ENCODE peak calls at places on chromosome 18, in seven cellular contexts. One of them, this sample, is unnamed. For H3K4me1, the result is how much of the 10 kb centered on the place peaks cover.

GRCh38 chr18:27363918-27364317 is 178.8 kb upstream of the CHST9 start:
- DNase-seq in tibial artery: no peak
- DNase-seq in lower lobe of right lung: no peak
- DNase-seq in neural progenitor cell: no peak
- DNase-seq in neuronal stem cell: no peak
- DNase-seq in A673: peak
- DNase-seq in Peyer's patch: no peak
- DNase-seq in this sample: peak

GRCh38 chr18:43161528-43161927 is 46.0 kb upstream of the RIT2 start:
- DNase-seq in neuronal stem cell: no peak
- DNase-seq in tibial artery: no peak
- DNase-seq in A673: no peak
- DNase-seq in Peyer's patch: no peak
- DNase-seq in neural progenitor cell: no peak
- DNase-seq in lower lobe of right lung: no peak
- DNase-seq in this sample: no peak

GRCh38 chr18:10131036-10131774 is 217.4 kb downstream of the VAPA start:
- DNase-seq in lower lobe of right lung: no peak
- DNase-seq in neural progenitor cell: peak
- DNase-seq in Peyer's patch: no peak
- DNase-seq in tibial artery: no peak
- DNase-seq in neuronal stem cell: no peak
- DNase-seq in A673: no peak
- DNase-seq in this sample: peak

GRCh38 chr18:31273812-31274527 is 44.0 kb upstream of the DSG1 start:
- DNase-seq in A673: no peak
- DNase-seq in tibial artery: no peak
- DNase-seq in neuronal stem cell: no peak
- DNase-seq in Peyer's patch: no peak
- DNase-seq in lower lobe of right lung: no peak
- DNase-seq in neural progenitor cell: no peak
- DNase-seq in this sample: no peak

GRCh38 chr18:31671951-31672350 is 12.4 kb downstream of the B4GALT6 start:
- DNase-seq in lower lobe of right lung: no peak
- DNase-seq in A673: no peak
- DNase-seq in neural progenitor cell: no peak
- DNase-seq in Peyer's patch: no peak
- DNase-seq in neuronal stem cell: no peak
- DNase-seq in tibial artery: no peak
- DNase-seq in this sample: peak

GRCh38 chr18:79448621-79449020 is 52.9 kb downstream of the NFATC1 start:
- DNase-seq in neuronal stem cell: no peak
- DNase-seq in A673: no peak
- DNase-seq in tibial artery: no peak
- DNase-seq in lower lobe of right lung: no peak
- DNase-seq in neural progenitor cell: no peak
- DNase-seq in Peyer's patch: no peak
- DNase-seq in this sample: no peak

GRCh38 chr18:60248563-60249330 is 123.8 kb downstream of the MC4R start:
- DNase-seq in lower lobe of right lung: no peak
- DNase-seq in tibial artery: no peak
- DNase-seq in Peyer's patch: no peak
- DNase-seq in A673: peak
- DNase-seq in neuronal stem cell: no peak
- DNase-seq in neural progenitor cell: no peak
- DNase-seq in this sample: no peak

GRCh38 chr18:80190311-80190710 is 57.0 kb downstream of the PARD6G start:
- DNase-seq in Peyer's patch: no peak
- DNase-seq in A673: no peak
- DNase-seq in lower lobe of right lung: no peak
- DNase-seq in neural progenitor cell: no peak
- DNase-seq in tibial artery: no peak
- DNase-seq in neuronal stem cell: no peak
- DNase-seq in this sample: no peak

GRCh38 chr18:44924750-44925534 is 244.3 kb downstream of the SETBP1 start:
- DNase-seq in Peyer's patch: no peak
- DNase-seq in neuronal stem cell: no peak
- DNase-seq in tibial artery: no peak
- DNase-seq in neural progenitor cell: no peak
- DNase-seq in A673: no peak
- DNase-seq in lower lobe of right lung: no peak
- DNase-seq in this sample: no peak

GRCh38 chr18:13262839-13263691 is 44.5 kb downstream of the LDLRAD4 start:
- DNase-seq in Peyer's patch: no peak
- DNase-seq in neural progenitor cell: no peak
- DNase-seq in A673: no peak
- DNase-seq in neuronal stem cell: no peak
- DNase-seq in tibial artery: no peak
- DNase-seq in lower lobe of right lung: no peak
- DNase-seq in this sample: no peak

GRCh38 chr18:13264091-13264777 is 45.7 kb downstream of the LDLRAD4 start:
- DNase-seq in Peyer's patch: no peak
- DNase-seq in A673: no peak
- DNase-seq in neural progenitor cell: no peak
- DNase-seq in lower lobe of right lung: no peak
- DNase-seq in tibial artery: no peak
- DNase-seq in neuronal stem cell: no peak
- DNase-seq in this sample: no peak

GRCh38 chr18:13265901-13266207 is 47.3 kb downstream of the LDLRAD4 start:
- DNase-seq in neural progenitor cell: no peak
- DNase-seq in A673: no peak
- DNase-seq in Peyer's patch: no peak
- DNase-seq in neuronal stem cell: no peak
- DNase-seq in lower lobe of right lung: no peak
- DNase-seq in tibial artery: no peak
- DNase-seq in this sample: no peak

GRCh38 chr18:13266208-13267100 is 47.9 kb downstream of the LDLRAD4 start:
- DNase-seq in tibial artery: peak
- DNase-seq in neural progenitor cell: no peak
- DNase-seq in Peyer's patch: no peak
- DNase-seq in A673: no peak
- DNase-seq in neuronal stem cell: no peak
- DNase-seq in lower lobe of right lung: peak
- DNase-seq in this sample: no peak

DNA sequence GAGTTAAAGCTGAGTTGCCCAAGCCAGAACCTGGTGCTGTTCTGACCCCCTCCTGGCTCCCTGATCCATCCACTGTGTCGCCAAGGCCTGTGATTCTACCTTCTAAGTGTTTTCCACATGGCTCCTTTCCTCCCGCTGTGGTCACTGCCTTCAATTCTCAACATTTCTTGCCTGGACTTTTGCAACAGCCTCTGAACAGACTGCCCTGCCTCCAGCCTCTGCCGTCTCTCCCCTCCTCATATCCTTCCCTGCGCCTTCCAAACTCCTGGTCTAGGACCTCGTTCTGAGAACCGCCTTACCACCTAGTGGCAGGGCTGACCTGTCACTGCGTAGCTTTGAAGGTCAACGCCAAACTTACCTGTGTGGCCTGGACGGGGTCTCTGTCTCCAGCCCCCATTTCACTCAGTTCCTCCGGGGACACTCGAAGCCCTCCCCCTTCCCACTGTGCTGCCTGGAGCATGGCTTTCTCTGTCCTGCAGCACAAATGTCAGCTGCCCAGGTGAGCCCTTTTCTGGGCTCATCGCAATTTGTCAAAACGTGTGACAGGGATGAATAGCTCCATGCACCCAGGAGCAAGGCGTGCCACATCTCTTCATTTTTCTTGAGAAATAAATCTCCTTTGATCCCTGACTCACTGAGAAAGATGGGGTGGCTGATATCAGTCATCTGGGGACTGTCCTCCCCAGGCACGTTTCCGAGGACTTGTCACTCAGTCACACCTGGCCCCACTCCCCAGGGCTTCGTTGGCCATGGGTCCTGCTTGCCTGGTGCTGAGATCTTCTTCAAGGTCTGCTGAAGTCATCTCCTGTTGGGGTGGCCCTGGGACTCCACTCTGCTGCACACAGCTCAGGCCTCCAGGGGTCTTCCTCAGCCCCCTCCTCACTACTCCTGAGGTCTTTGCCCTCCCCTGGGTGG is 46.7 kb downstream of the LDLRAD4 start:
- DNase-seq in tibial artery: no peak
- DNase-seq in neural progenitor cell: no peak
- DNase-seq in lower lobe of right lung: no peak
- DNase-seq in neuronal stem cell: no peak
- DNase-seq in A673: no peak
- DNase-seq in Peyer's patch: no peak
- DNase-seq in this sample: no peak
- H3K4me1 ChIP-seq in tibial artery: half or more
- H3K4me1 ChIP-seq in neural progenitor cell: under half
- H3K4me1 ChIP-seq in lower lobe of right lung: under half
- H3K4me1 ChIP-seq in neuronal stem cell: under half
- H3K4me1 ChIP-seq in A673: under half
- H3K4me1 ChIP-seq in Peyer's patch: under half
- H3K4me1 ChIP-seq in this sample: under half

GRCh38 chr18:12421732-12422131 is 14.0 kb downstream of the PRELID3A start:
- DNase-seq in Peyer's patch: no peak
- DNase-seq in neural progenitor cell: peak
- DNase-seq in lower lobe of right lung: no peak
- DNase-seq in tibial artery: no peak
- DNase-seq in A673: no peak
- DNase-seq in neuronal stem cell: no peak
- DNase-seq in this sample: no peak

GRCh38 chr18:12423820-12424219 is 16.1 kb downstream of the PRELID3A start:
- DNase-seq in lower lobe of right lung: no peak
- DNase-seq in neuronal stem cell: no peak
- DNase-seq in A673: no peak
- DNase-seq in Peyer's patch: no peak
- DNase-seq in neural progenitor cell: no peak
- DNase-seq in tibial artery: no peak
- DNase-seq in this sample: no peak

GRCh38 chr18:12424252-12424651 is 16.5 kb downstream of the PRELID3A start:
- DNase-seq in neural progenitor cell: no peak
- DNase-seq in neuronal stem cell: no peak
- DNase-seq in A673: no peak
- DNase-seq in tibial artery: no peak
- DNase-seq in Peyer's patch: no peak
- DNase-seq in lower lobe of right lung: no peak
- DNase-seq in this sample: no peak

GRCh38 chr18:12422936-12423335 is 15.2 kb downstream of the PRELID3A start:
- DNase-seq in neuronal stem cell: no peak
- DNase-seq in A673: peak
- DNase-seq in tibial artery: no peak
- DNase-seq in neural progenitor cell: peak
- DNase-seq in Peyer's patch: no peak
- DNase-seq in lower lobe of right lung: no peak
- DNase-seq in this sample: no peak

DNA sequence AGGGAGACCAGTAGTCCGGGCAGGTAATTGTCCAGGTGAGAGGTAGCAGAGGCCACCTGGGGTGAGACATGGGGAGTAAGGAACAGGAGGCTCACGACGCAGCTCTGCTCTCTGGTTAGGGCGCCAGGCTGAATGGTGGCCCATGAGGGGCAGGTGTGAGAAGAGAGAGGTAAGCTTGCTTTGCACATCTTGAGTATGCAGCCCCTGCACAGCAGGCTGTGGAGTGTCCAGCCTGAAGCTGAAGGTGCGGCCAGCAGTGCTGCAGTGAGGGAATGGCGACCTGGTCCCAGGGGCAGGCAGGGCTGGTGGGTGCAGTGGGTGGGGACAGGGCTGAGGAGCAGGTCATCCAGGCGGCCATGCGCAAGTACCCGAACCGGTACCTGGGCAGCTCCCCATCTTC is 15.7 kb downstream of the PRELID3A start:
- DNase-seq in A673: no peak
- DNase-seq in lower lobe of right lung: no peak
- DNase-seq in Peyer's patch: no peak
- DNase-seq in neuronal stem cell: no peak
- DNase-seq in tibial artery: no peak
- DNase-seq in neural progenitor cell: no peak
- DNase-seq in this sample: no peak
- H3K4me3 ChIP-seq in A673: no peak
- H3K4me3 ChIP-seq in lower lobe of right lung: no peak
- H3K4me3 ChIP-seq in Peyer's patch: no peak
- H3K4me3 ChIP-seq in neuronal stem cell: no peak
- H3K4me3 ChIP-seq in tibial artery: no peak
- H3K4me3 ChIP-seq in neural progenitor cell: no peak
- H3K4me3 ChIP-seq in this sample: no peak

GRCh38 chr18:58229162-58229561 is 185.1 kb downstream of the NEDD4L start:
- DNase-seq in neural progenitor cell: no peak
- DNase-seq in Peyer's patch: no peak
- DNase-seq in A673: no peak
- DNase-seq in lower lobe of right lung: no peak
- DNase-seq in tibial artery: no peak
- DNase-seq in neuronal stem cell: no peak
- DNase-seq in this sample: no peak
- H3K4me1 ChIP-seq in neural progenitor cell: under half
- H3K4me1 ChIP-seq in Peyer's patch: under half
- H3K4me1 ChIP-seq in A673: under half
- H3K4me1 ChIP-seq in lower lobe of right lung: half or more
- H3K4me1 ChIP-seq in tibial artery: under half
- H3K4me1 ChIP-seq in neuronal stem cell: under half
- H3K4me1 ChIP-seq in this sample: under half

GRCh38 chr18:70673834-70674233 is 385.0 kb downstream of the SOCS6 start:
- DNase-seq in neuronal stem cell: no peak
- DNase-seq in tibial artery: no peak
- DNase-seq in lower lobe of right lung: no peak
- DNase-seq in A673: no peak
- DNase-seq in neural progenitor cell: no peak
- DNase-seq in Peyer's patch: no peak
- DNase-seq in this sample: peak
- H3K4me3 ChIP-seq in neuronal stem cell: no peak
- H3K4me3 ChIP-seq in tibial artery: no peak
- H3K4me3 ChIP-seq in lower lobe of right lung: no peak
- H3K4me3 ChIP-seq in A673: no peak
- H3K4me3 ChIP-seq in neural progenitor cell: no peak
- H3K4me3 ChIP-seq in Peyer's patch: no peak
- H3K4me3 ChIP-seq in this sample: no peak

GRCh38 chr18:25341861-25342260 is 10.1 kb downstream of the ZNF521 start:
- DNase-seq in neural progenitor cell: no peak
- DNase-seq in lower lobe of right lung: no peak
- DNase-seq in neuronal stem cell: no peak
- DNase-seq in A673: no peak
- DNase-seq in Peyer's patch: no peak
- DNase-seq in tibial artery: no peak
- DNase-seq in this sample: no peak

GRCh38 chr18:25349926-25350560 is 1.9 kb downstream of the ZNF521 start:
- DNase-seq in neural progenitor cell: peak
- DNase-seq in lower lobe of right lung: peak
- DNase-seq in tibial artery: peak
- DNase-seq in neuronal stem cell: peak
- DNase-seq in A673: no peak
- DNase-seq in Peyer's patch: no peak
- DNase-seq in this sample: peak

GRCh38 chr18:25348361-25349130 is 3.4 kb downstream of the ZNF521 start:
- DNase-seq in lower lobe of right lung: no peak
- DNase-seq in A673: no peak
- DNase-seq in neural progenitor cell: no peak
- DNase-seq in Peyer's patch: no peak
- DNase-seq in neuronal stem cell: no peak
- DNase-seq in tibial artery: no peak
- DNase-seq in this sample: no peak

GRCh38 chr18:25349131-25349925 is 2.6 kb downstream of the ZNF521 start:
- DNase-seq in lower lobe of right lung: peak
- DNase-seq in Peyer's patch: no peak
- DNase-seq in A673: no peak
- DNase-seq in neural progenitor cell: peak
- DNase-seq in tibial artery: peak
- DNase-seq in neuronal stem cell: peak
- DNase-seq in this sample: peak

GRCh38 chr18:25345432-25345831 is 6.5 kb downstream of the ZNF521 start:
- DNase-seq in A673: no peak
- DNase-seq in neural progenitor cell: no peak
- DNase-seq in tibial artery: no peak
- DNase-seq in Peyer's patch: no peak
- DNase-seq in lower lobe of right lung: no peak
- DNase-seq in neuronal stem cell: no peak
- DNase-seq in this sample: no peak
- H3K4me1 ChIP-seq in A673: under half
- H3K4me1 ChIP-seq in neural progenitor cell: under half
- H3K4me1 ChIP-seq in tibial artery: under half
- H3K4me1 ChIP-seq in Peyer's patch: under half
- H3K4me1 ChIP-seq in lower lobe of right lung: under half
- H3K4me1 ChIP-seq in neuronal stem cell: under half
- H3K4me1 ChIP-seq in this sample: under half